ENCODE peak calls at places on chromosomes 1 and 21, in five cellular contexts. Z is cardiac fibroblast, W is lung, Y is pancreas, E is tibial nerve. T is an unnamed sample.

GRCh38 chr1:185239861-185240260 is 77.2 kb downstream of the IVNS1ABP start:
- DNase-seq in Z (no peak), W (no peak), Y (no peak), E (no peak), T (no peak)

GRCh38 chr1:156661932-156662587 is 15.1 kb downstream of the NES start:
- DNase-seq in Z (peak), W (no peak), Y (no peak), E (no peak), T (no peak)

GRCh38 chr1:174740248-174740990 is 259.3 kb upstream of the CACYBP start:
- DNase-seq in Z (peak), W (no peak), Y (no peak), E (no peak), T (no peak)

GRCh38 chr1:185499986-185500626 is 183.1 kb upstream of the IVNS1ABP start:
- DNase-seq in Z (peak), W (no peak), Y (no peak), E (no peak), T (no peak)

GRCh38 chr1:15213333-15213732 is 33.7 kb upstream of the FHAD1 start:
- DNase-seq in Z (peak), W (no peak), Y (no peak), E (no peak), T (no peak)

GRCh38 chr1:235972316-235973090 is 92.4 kb downstream of the NID1 start:
- DNase-seq in Z (peak), W (no peak), Y (no peak), E (no peak), T (no peak)

GRCh38 chr1:1442069-1442770 is 6.7 kb downstream of the VWA1 start:
- DNase-seq in Z (no peak), W (no peak), Y (peak), E (no peak), T (no peak)

GRCh38 chr1:1788646-1789431 is 10.6 kb upstream of the NADK start:
- DNase-seq in Z (peak), W (no peak), Y (no peak), E (no peak), T (no peak)

GRCh38 chr1:161884475-161884874 is 118.4 kb downstream of the ATF6 start:
- DNase-seq in Z (peak), W (no peak), Y (no peak), E (no peak), T (no peak)

GRCh38 chr21:41665766-41666595 is 100.9 kb downstream of the RIPK4 start:
- DNase-seq in Z (no peak), W (no peak), Y (peak), E (no peak), T (no peak)

GRCh38 chr1:168141986-168142385 is 5.3 kb upstream of the GPR161 start:
- DNase-seq in Z (no peak), W (no peak), Y (no peak), E (no peak), T (no peak)

GRCh38 chr1:233440952-233441401 is 113.5 kb downstream of the MAP3K21 start:
- DNase-seq in Z (peak), W (no peak), Y (no peak), E (no peak), T (peak)

DNA sequence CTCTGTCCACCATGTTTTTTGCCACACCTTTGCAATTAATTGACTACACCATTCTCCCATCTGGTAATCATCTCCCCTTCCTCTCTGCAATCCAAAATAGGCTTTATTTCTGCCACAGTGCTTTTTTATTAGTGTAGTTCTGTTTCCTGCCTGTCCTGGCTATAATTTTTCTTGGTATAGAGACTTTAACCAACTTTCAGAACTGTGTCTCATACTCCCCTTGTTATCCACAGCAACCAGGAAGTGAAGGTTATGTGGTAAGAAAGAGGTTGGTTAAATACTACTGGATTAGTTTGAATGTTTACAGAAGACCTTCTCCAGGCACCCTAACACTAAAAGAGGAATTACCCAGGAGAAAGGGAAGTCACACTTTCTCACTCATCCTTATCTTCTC is 17.8 kb upstream of the TNFSF4 start:
- DNase-seq in Z (no peak), W (no peak), Y (no peak), E (no peak), T (no peak)
- TF ChIP-seq CTCF in Z (no peak), W (no peak), Y (no peak), E (no peak), T (no peak)

GRCh38 chr1:115717541-115717940 is 51.0 kb downstream of the CASQ2 start:
- DNase-seq in Z (peak), W (peak), Y (peak), E (peak), T (no peak)
- TF ChIP-seq CTCF in Z (peak), W (peak), Y (peak), E (peak), T (peak)

GRCh38 chr21:38170705-38171682 is 85.8 kb upstream of the KCNJ15 start:
- DNase-seq in Z (peak), W (no peak), Y (no peak), E (no peak), T (no peak)

GRCh38 chr21:38167345-38167744 is 89.4 kb upstream of the KCNJ15 start:
- DNase-seq in Z (no peak), W (no peak), Y (no peak), E (no peak), T (no peak)

GRCh38 chr21:38171723-38172344 is 85.0 kb upstream of the KCNJ15 start:
- DNase-seq in Z (peak), W (no peak), Y (no peak), E (no peak), T (no peak)

GRCh38 chr21:38166214-38166547 is 90.6 kb upstream of the KCNJ15 start:
- DNase-seq in Z (no peak), W (no peak), Y (no peak), E (no peak), T (no peak)

DNA sequence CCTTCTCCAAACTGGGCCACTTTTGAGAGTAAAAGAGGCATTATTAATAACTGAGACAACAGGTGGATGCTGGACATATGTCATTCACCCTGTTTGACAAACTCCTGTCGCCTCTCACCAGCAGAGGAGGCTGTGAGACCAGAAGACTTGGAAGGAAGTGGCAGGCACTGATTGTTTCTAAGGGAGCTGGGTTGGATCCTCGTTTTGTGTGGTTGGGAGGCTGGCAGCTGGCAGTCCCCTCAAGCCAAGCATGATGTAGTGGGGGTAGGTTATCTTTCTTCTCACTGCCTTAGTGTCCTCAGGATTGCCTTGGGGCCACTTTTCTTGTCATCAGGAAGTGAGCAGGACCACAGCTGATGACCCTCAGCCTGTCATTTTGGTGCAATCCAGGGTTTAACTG is 86.5 kb upstream of the KCNJ15 start:
- DNase-seq in Z (peak), W (peak), Y (no peak), E (no peak), T (no peak)
- TF ChIP-seq CTCF in Z (peak), W (peak), Y (no peak), E (no peak), T (no peak)

GRCh38 chr1:26696645-26697440 is 1.0 kb downstream of the ARID1A start:
- DNase-seq in Z (peak), W (peak), Y (peak), E (no peak), T (no peak)
- TF ChIP-seq CTCF in Z (no peak), W (no peak), Y (no peak), E (peak), T (no peak)

GRCh38 chr1:234970731-234971476 is 157.7 kb downstream of the TOMM20 start:
- DNase-seq in Z (peak), W (peak), Y (no peak), E (peak), T (no peak)
- TF ChIP-seq CTCF in Z (no peak), W (no peak), Y (no peak), E (no peak), T (no peak)

GRCh38 chr1:182198006-182198605 is 136.6 kb upstream of the ZNF648 start:
- DNase-seq in Z (no peak), W (no peak), Y (no peak), E (no peak), T (no peak)
- TF ChIP-seq CTCF in Z (no peak), W (no peak), Y (no peak), E (no peak), T (peak)

GRCh38 chr1:52352690-52353089 is 13.3 kb downstream of the CC2D1B start:
- DNase-seq in Z (no peak), W (no peak), Y (no peak), E (no peak), T (no peak)

GRCh38 chr1:52343982-52344381 is 22.0 kb downstream of the CC2D1B start:
- DNase-seq in Z (no peak), W (no peak), Y (no peak), E (no peak), T (no peak)

GRCh38 chr1:52345252-52345651 is 20.8 kb downstream of the CC2D1B start:
- DNase-seq in Z (no peak), W (no peak), Y (no peak), E (no peak), T (no peak)

GRCh38 chr1:52346653-52347052 is 19.4 kb downstream of the CC2D1B start:
- DNase-seq in Z (no peak), W (no peak), Y (no peak), E (no peak), T (no peak)

GRCh38 chr1:52348704-52349301 is 17.2 kb downstream of the CC2D1B start:
- DNase-seq in Z (peak), W (no peak), Y (no peak), E (no peak), T (no peak)
- TF ChIP-seq CTCF in Z (peak), W (no peak), Y (no peak), E (peak), T (peak)

DNA sequence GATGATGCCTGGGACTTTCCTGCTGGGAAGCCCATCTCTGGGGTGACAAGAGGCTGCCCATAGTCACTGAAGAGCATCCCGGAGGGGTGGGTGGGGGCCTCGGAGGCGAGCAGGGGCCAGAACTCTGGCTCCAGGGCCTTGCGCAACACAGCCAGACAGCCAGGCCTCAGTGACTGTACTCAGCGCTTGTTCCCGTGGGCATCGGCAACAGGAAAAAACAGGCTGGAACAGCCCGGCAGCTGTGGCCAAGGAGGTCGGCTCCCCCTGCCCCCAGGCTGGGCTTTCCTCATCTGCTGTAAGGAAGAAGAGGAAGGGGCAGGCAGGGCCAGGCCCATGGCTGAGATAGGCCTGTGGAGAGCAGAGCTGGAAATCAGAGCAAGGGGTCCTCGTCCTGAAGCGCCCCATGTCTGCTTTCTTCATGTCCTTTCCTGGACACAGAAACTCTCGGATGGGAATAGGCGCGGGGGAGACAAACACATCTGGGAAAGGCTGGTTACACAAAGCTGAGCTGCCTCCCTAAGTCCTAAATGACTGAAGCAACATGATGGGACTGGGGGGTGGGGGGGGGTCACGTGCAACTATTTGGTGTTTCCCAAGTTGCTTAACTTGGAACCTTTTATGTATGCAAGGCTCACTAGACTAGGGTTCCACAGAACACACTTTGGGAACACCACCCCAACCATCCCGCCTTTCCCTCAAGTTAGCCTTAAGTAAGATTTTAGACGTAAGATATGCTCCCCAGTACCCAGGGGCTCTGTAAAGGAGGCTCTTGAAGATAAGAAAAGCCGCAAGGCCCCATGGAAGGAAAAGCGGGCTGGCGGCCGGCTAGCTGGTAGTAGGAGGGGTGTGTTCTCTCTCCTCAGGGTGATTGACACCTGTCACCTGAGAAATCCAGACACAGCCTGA is 30.7 kb downstream of the HSPG2 start:
- DNase-seq in Z (peak), W (no peak), Y (no peak), E (peak), T (no peak)
- TF ChIP-seq CTCF in Z (no peak), W (no peak), Y (no peak), E (no peak), T (no peak)

GRCh38 chr1:199071080-199071479 is 432.2 kb downstream of the PTPRC start:
- DNase-seq in Z (no peak), W (no peak), Y (no peak), E (no peak), T (no peak)
- TF ChIP-seq CTCF in Z (no peak), W (no peak), Y (no peak), E (no peak), T (no peak)

T was measured in D721Med.